ENCODE peak calls at places on chromosomes 7 and 10, in five cellular contexts. R is heart left ventricle, Z is IMR-90, E is cardiac muscle cell, G is esophagus muscularis mucosa. I is an unnamed sample. For H3K36me3, the result is how much of the 10 kb centered on the place peaks cover.

GRCh38 chr10:75410135-75410787 is 8.7 kb upstream of the ZNF503 start:
- DNase-seq in Z (no peak), E (peak), G (no peak), R (no peak), I (no peak)

GRCh38 chr7:25093268-25093802 is 31.7 kb downstream of the CYCS start:
- DNase-seq in E (peak), G (no peak), R (peak), Z (peak), I (peak)

GRCh38 chr10:33653584-33654367 is 319.3 kb upstream of the NRP1 start:
- DNase-seq in R (no peak), G (no peak), E (no peak), Z (peak), I (no peak)

GRCh38 chr7:90889644-90890043 is 293.5 kb downstream of the CDK14 start:
- DNase-seq in E (no peak), R (no peak), Z (no peak), G (no peak), I (no peak)

GRCh38 chr7:21338728-21339164 is 89.1 kb upstream of the SP4 start:
- DNase-seq in R (no peak), E (no peak), Z (no peak), G (no peak), I (no peak)

GRCh38 chr7:44748948-44749731 is 493 bp downstream of the ZMIZ2 start:
- DNase-seq in G (no peak), Z (no peak), E (peak), R (no peak), I (peak)

GRCh38 chr10:90658791-90659190 is 199.0 kb downstream of the HTR7 start:
- DNase-seq in Z (no peak), R (no peak), G (no peak), E (no peak), I (no peak)

GRCh38 chr10:128693493-128694132 is 567.4 kb upstream of the MKI67 start:
- DNase-seq in R (no peak), G (peak), Z (no peak), E (no peak), I (no peak)

GRCh38 chr7:125061-125471 is 67.3 kb upstream of the FAM20C start:
- DNase-seq in G (no peak), R (no peak), E (no peak), Z (no peak), I (no peak)

GRCh38 chr7:108234981-108235450 is 104.9 kb upstream of the LAMB4 start:
- DNase-seq in G (no peak), Z (peak), E (no peak), R (no peak), I (no peak)

GRCh38 chr10:6239213-6239991 is 36.7 kb downstream of the PFKFB3 start:
- DNase-seq in R (peak), Z (peak), E (no peak), G (no peak), I (no peak)

GRCh38 chr10:97921581-97922377 is 72.1 kb downstream of the GOLGA7B start:
- DNase-seq in Z (peak), E (no peak), R (no peak), G (no peak), I (no peak)

GRCh38 chr7:6350057-6350752 is 77.8 kb upstream of the CYTH3 start:
- DNase-seq in Z (peak), E (no peak), R (no peak), G (no peak), I (no peak)

GRCh38 chr7:43698461-43699255 is 30.7 kb downstream of the COA1 start:
- DNase-seq in Z (peak), E (no peak), G (no peak), R (no peak), I (no peak)

GRCh38 chr10:31660301-31660700 is 268.3 kb downstream of the ARHGAP12 start:
- DNase-seq in Z (no peak), R (no peak), G (no peak), E (no peak), I (no peak)

GRCh38 chr10:5445006-5445405 is 32.6 kb downstream of the NET1 start:
- DNase-seq in R (no peak), Z (no peak), G (no peak), E (no peak), I (no peak)

GRCh38 chr10:112148314-112148713 is 35.3 kb downstream of the GPAM start:
- DNase-seq in E (no peak), Z (no peak), R (no peak), G (no peak), I (no peak)

GRCh38 chr10:112146799-112147198 is 36.8 kb downstream of the GPAM start:
- DNase-seq in Z (no peak), R (no peak), G (peak), E (no peak), I (no peak)

GRCh38 chr10:112151640-112152039 is 31.9 kb downstream of the GPAM start:
- DNase-seq in Z (peak), G (no peak), E (no peak), R (no peak), I (no peak)
- H3K36me3 ChIP-seq in Z (under half), G (half or more), E (under half), R (half or more), I (under half)

GRCh38 chr7:15504376-15504775 is 57.4 kb downstream of the AGMO start:
- DNase-seq in R (no peak), Z (no peak), E (no peak), G (no peak), I (no peak)

GRCh38 chr7:15507235-15507634 is 54.6 kb downstream of the AGMO start:
- DNase-seq in G (no peak), R (no peak), Z (no peak), E (no peak), I (no peak)

GRCh38 chr7:15505761-15506160 is 56.1 kb downstream of the AGMO start:
- DNase-seq in G (no peak), E (no peak), Z (no peak), R (no peak), I (no peak)

GRCh38 chr7:15507708-15508107 is 54.1 kb downstream of the AGMO start:
- DNase-seq in R (no peak), Z (no peak), E (no peak), G (no peak), I (no peak)

DNA sequence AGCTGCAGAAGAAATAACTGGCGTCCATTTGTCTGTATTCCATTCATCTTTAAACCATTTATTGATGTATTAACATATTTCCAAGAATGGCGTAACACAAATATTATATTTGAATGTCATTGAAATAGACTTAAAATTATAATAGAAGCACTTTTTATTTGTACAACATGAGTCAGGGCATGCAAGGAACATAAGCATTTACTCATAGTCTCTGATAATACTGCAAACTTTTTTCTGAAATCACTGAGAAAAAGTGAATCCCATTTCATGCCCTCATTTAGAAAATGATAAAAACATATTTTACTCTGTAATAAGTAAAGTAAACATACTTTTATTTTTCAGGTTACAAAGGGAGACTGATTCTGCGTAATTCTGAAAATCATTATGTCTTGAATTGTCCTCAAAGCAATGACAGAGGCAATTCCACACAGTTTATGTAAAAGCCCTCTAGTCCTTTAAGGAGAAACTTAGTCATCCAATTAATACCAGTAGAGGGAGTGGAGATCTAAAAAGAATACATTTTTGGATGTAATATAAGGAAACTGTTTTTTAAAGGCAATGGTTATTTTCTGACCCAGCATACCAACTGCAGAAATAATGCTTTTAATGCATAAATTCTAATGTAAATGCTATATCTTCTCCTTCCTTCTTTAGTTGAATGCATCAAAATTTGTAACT is 58.1 kb downstream of the AGMO start:
- DNase-seq in R (no peak), E (no peak), G (no peak), Z (peak), I (no peak)
- TF ChIP-seq CTCF in R (no peak), E (peak), G (no peak), Z (no peak), I (no peak)

DNA sequence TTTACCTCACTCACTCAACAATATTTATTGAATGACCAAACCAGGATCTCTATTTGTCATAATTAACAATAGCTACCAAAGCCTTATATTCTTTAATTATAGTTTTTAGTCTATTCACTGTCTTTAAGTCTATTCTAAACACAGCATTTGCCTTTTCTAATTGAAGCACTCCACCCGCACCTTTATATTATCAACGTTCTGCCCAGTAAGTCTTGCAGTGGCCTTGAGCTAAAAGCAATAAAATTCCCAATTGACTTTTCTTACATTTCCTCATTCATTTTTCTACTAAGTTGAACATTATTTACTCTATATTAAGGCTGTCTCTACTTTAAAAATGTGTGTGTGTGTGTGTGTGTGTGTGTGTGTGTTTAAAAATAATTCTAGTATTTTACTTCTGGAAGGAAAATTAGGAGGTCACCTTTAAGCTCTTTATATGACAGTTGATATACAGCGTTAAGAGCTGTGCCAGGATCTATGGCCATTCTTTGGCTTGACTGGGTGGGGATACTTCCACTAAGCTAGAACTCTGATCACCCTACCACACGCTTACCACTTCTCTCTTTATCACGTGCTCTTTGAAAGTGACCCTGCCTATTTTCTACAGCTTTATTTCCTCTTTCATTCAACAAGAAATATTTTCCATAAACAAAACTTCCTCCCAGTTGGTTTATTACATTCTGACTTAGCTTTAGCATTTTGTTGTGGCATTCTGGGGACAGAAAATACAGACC is 8.8 kb downstream of the PAPSS2 start:
- DNase-seq in G (no peak), R (no peak), Z (no peak), E (no peak), I (no peak)
- H3K4me3 ChIP-seq in G (no peak), R (no peak), Z (no peak), E (no peak), I (no peak)

GRCh38 chr7:36870625-36871354 is 146.5 kb upstream of the AOAH start:
- DNase-seq in R (no peak), G (no peak), Z (no peak), E (no peak), I (no peak)
- H3K36me3 ChIP-seq in R (under half), G (half or more), Z (under half), E (under half), I (under half)

I was measured in GM06990.